ENCODE peak calls at places on chromosomes 5 and 9, in eight cellular contexts. Z is GM23248, V is keratinocyte, W is mammary epithelial cell, R is PC-9, O is GM23338, X is GM12878, L is H1. E is an unnamed sample.

GRCh38 chr9:132809677-132810076 is 68.4 kb downstream of the AK8 start:
- DNase-seq in V (no peak), X (no peak), R (no peak), Z (no peak), W (no peak), O (no peak), L (no peak), E (no peak)

GRCh38 chr9:96877269-96877668 is 23.0 kb upstream of the ZNF782 start:
- DNase-seq in R (no peak), L (no peak), W (no peak), X (no peak), V (no peak), Z (no peak), O (peak), E (no peak)

GRCh38 chr5:172858990-172859811 is 25.1 kb downstream of the ERGIC1 start:
- DNase-seq in L (no peak), Z (peak), X (no peak), W (no peak), V (no peak), O (no peak), R (peak), E (peak)

GRCh38 chr9:113343732-113344231 is 3.7 kb upstream of the WDR31 start:
- DNase-seq in X (no peak), R (no peak), O (no peak), W (no peak), L (no peak), Z (peak), V (no peak), E (peak)

GRCh38 chr9:80964951-80965350 is 724.4 kb downstream of the TLE1 start:
- DNase-seq in V (no peak), R (no peak), O (no peak), W (no peak), L (no peak), X (no peak), Z (no peak), E (no peak)

GRCh38 chr5:176447538-176447981 is 625 bp upstream of the FAF2 start:
- DNase-seq in L (peak), R (no peak), X (no peak), V (no peak), W (no peak), O (no peak), Z (no peak), E (no peak)

GRCh38 chr5:40410231-40410861 is 269.4 kb upstream of the PTGER4 start:
- DNase-seq in X (no peak), W (peak), Z (no peak), O (no peak), L (no peak), R (peak), V (peak), E (no peak)

GRCh38 chr5:31357038-31357437 is 163.6 kb downstream of the CDH6 start:
- DNase-seq in L (no peak), R (no peak), W (no peak), V (no peak), O (no peak), X (no peak), Z (no peak), E (no peak)

GRCh38 chr5:59021837-59022514 is 439.1 kb downstream of the RAB3C start:
- DNase-seq in V (no peak), L (no peak), W (peak), Z (no peak), R (no peak), O (no peak), X (no peak), E (no peak)

GRCh38 chr9:12759767-12760166 is 15.1 kb upstream of the LURAP1L start:
- DNase-seq in X (no peak), W (peak), R (no peak), Z (peak), V (no peak), L (no peak), O (no peak), E (no peak)

GRCh38 chr9:125701351-125701750 is 5.7 kb downstream of the MAPKAP1 start:
- DNase-seq in L (no peak), W (peak), V (peak), X (no peak), R (no peak), Z (peak), O (peak), E (no peak)

GRCh38 chr5:135222171-135222681 is 176.8 kb downstream of the MACROH2A1 start:
- DNase-seq in R (peak), L (no peak), V (no peak), X (no peak), Z (no peak), O (no peak), W (no peak), E (no peak)

DNA sequence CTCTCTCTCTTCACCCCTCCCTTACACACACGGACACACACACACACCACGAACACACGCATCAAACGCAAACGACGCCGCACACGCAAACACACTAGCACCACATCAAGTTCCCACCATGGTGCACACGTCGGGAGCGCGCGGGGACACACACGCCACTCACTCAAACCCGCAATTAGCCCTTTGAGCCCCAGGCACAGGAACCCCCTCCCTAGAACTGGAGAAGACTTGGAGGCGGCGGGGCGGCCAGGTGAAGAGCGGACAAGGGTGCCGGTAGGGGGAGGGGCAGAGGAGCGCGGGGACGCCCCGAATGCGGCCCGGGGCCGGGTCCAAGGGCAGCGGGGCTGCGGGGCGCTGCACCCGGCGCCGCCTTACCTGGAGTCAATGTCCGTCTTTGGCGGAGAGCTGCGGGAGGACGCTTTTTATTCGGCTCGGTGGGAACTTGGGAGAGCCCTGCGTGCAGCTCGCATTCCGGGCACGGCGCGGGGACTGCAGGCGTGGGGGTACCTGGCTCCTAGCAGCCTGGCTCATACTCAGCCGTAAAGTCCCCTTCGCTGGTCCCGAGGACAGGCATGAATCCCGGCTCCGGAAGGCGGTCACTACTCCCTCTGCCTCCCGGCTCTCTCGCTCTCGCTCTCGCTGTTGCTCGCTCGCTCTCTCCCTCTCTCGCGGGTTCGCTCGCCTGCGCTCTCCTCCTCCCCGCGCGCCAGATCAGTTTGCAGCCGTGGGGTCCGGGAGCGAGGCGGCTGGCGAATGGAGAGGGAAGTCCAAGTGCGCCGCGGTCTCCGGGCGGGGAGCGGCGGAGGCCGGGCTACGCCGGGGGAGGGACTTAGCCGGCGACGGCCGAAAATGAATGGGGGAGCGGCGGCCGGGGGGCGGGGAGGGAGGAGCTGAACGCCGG is at the start of gene BRINP1:
- DNase-seq in X (no peak), W (peak), R (no peak), L (peak), Z (peak), V (no peak), O (peak), E (peak)
- TF ChIP-seq EZH2 in X (no peak), W (no peak), R (no peak), L (no peak), Z (no peak), V (no peak), O (no peak), E (peak)

DNA sequence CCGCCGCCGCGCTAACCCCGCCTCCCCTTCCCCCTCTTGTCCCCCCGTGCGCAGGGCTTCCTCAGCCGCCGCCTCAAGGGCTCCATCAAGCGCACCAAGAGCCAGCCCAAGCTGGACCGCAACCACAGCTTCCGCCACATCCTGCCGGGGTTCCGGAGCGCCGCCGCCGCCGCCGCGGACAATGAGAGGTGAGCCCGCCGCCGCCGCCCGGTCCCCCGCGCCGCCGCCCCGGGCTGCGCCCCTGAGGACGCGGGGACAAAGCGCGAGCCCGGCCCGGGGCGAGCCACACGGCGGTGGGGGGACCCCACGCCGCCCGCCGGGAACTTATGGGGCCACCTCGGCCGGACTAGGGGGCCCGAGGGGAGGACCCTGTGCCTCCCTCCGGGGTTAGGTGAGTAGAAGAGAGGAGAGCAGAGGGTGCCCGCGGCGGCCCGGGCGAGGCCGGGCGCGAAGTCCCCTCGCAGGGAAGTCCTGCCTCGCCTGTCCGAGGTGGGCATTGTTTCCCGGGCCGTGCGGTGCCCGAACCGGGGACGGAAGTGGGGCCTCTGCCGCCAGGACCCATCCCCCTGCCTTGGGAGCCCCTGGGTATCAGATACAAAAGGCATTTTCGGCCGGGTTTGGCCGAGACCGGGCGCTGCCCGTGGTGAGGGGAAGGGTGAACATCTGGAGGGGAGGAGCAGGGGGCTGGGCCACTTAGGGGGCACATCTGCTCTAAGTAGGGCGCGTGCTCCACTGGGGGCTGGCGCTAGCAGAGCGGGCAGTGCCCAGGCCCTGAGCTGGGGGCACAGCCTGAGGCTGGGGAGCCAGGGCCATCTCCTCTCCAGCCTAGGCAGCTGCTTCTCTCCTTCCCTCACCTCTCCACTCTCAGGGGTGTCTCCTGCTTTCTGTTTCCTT is 48.1 kb downstream of the DAB2IP start:
- DNase-seq in V (no peak), L (peak), Z (peak), O (peak), X (no peak), R (no peak), W (peak), E (peak)
- TF ChIP-seq EZH2 in V (no peak), L (no peak), Z (no peak), O (no peak), X (no peak), R (no peak), W (no peak), E (no peak)

GRCh38 chr9:14315754-14316573 is 2.0 kb upstream of the NFIB start:
- DNase-seq in X (no peak), Z (peak), W (no peak), V (no peak), R (no peak), L (peak), O (peak), E (peak)
- TF ChIP-seq EZH2 in X (no peak), Z (no peak), W (no peak), V (no peak), R (no peak), L (no peak), O (no peak), E (peak)

GRCh38 chr5:95930141-95930540 is 31.5 kb downstream of the ELL2 start:
- DNase-seq in L (no peak), O (no peak), R (no peak), Z (no peak), X (no peak), V (no peak), W (no peak), E (no peak)
- TF ChIP-seq EZH2 in L (no peak), O (no peak), R (no peak), Z (no peak), X (no peak), V (no peak), W (no peak), E (no peak)

GRCh38 chr9:101035098-101035497 is 6.6 kb downstream of the PLPPR1 start:
- DNase-seq in R (no peak), X (no peak), L (no peak), Z (no peak), V (no peak), O (no peak), W (no peak), E (no peak)

GRCh38 chr9:101037433-101037832 is 8.9 kb downstream of the PLPPR1 start:
- DNase-seq in O (no peak), Z (no peak), V (no peak), W (no peak), R (no peak), L (no peak), X (no peak), E (no peak)

GRCh38 chr9:101029300-101030021 is 934 bp downstream of the PLPPR1 start:
- DNase-seq in O (peak), Z (no peak), L (no peak), W (no peak), R (no peak), V (no peak), X (no peak), E (peak)

GRCh38 chr9:101030022-101030391 is 1.5 kb downstream of the PLPPR1 start:
- DNase-seq in V (no peak), X (no peak), L (no peak), Z (no peak), O (peak), R (no peak), W (no peak), E (no peak)

GRCh38 chr9:101034222-101034621 is 5.7 kb downstream of the PLPPR1 start:
- DNase-seq in V (no peak), W (no peak), X (no peak), Z (no peak), R (no peak), O (peak), L (no peak), E (no peak)
- TF ChIP-seq EZH2 in V (no peak), W (no peak), X (no peak), Z (no peak), R (no peak), O (no peak), L (no peak), E (no peak)

GRCh38 chr9:136799854-136800657 is 3.9 kb downstream of the CCDC183 start:
- DNase-seq in O (peak), R (peak), W (peak), L (peak), X (no peak), V (peak), Z (peak), E (peak)

GRCh38 chr9:136802321-136802720 is 5.4 kb upstream of the RABL6 start:
- DNase-seq in V (no peak), O (no peak), R (no peak), X (no peak), L (no peak), Z (no peak), W (no peak), E (no peak)

GRCh38 chr9:136798708-136799078 is 2.6 kb downstream of the CCDC183 start:
- DNase-seq in O (no peak), L (no peak), R (no peak), V (no peak), Z (no peak), W (no peak), X (no peak), E (no peak)

GRCh38 chr9:136796238-136796774 is at the start of gene CCDC183:
- DNase-seq in R (no peak), Z (no peak), X (no peak), O (no peak), V (no peak), W (no peak), L (no peak), E (no peak)

GRCh38 chr9:136799079-136799853 is 3.1 kb downstream of the CCDC183 start:
- DNase-seq in O (peak), L (no peak), R (no peak), X (no peak), V (no peak), Z (peak), W (no peak), E (peak)
- TF ChIP-seq EZH2 in O (no peak), L (peak), R (no peak), X (no peak), V (no peak), Z (peak), W (no peak), E (no peak)

DNA sequence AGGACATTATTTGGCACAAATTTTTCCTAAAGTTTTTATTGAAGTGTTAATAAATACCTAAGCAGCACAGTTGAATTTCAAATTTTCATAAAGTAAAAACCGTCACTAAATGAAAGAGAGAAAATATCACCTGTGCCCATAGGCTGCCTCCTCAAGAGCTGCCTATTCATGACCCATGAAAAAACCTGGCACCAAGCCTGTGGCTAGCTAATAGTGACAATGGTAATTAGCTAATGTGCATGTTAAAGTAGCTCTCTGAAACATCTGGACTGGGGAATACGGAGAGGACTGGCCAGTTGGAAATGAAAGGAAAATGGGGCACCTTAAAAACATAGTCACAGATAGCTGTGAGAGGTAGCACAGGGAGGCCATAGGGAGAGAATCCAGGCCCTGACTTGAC is 5.4 kb upstream of the GNE start:
- DNase-seq in X (no peak), Z (no peak), W (no peak), V (no peak), R (no peak), O (no peak), L (no peak), E (no peak)
- TF ChIP-seq EZH2 in X (no peak), Z (no peak), W (no peak), V (no peak), R (no peak), O (no peak), L (no peak), E (no peak)